ENCODE peak calls at places on chromosomes 4 and X, in nine cellular contexts. Y, O, J, W, P, H, E, Z and R are unnamed samples.

GRCh38 chr4:125741825-125742452 is 427.2 kb downstream of the FAT4 start:
- DNase-seq in Y (no peak), O (no peak), J (no peak), W (peak), P (peak), H (peak), E (no peak), Z (no peak), R (peak)

GRCh38 chrX:69496143-69496542 is 8.0 kb upstream of the NALF2 start:
- DNase-seq in Y (no peak), O (no peak), J (no peak), W (no peak), P (no peak), H (no peak), E (no peak), Z (no peak), R (peak)

GRCh38 chr4:112898357-112899141 is 150.9 kb upstream of the ANK2 start:
- DNase-seq in Y (no peak), O (no peak), J (no peak), W (peak), P (no peak), H (no peak), E (no peak), Z (no peak), R (peak)

GRCh38 chr4:16067515-16067914 is 16.3 kb downstream of the PROM1 start:
- DNase-seq in Y (no peak), O (peak), J (no peak), W (no peak), P (no peak), H (no peak), E (no peak), Z (no peak), R (peak)

GRCh38 chr4:71550220-71551190 is 211.7 kb downstream of the SLC4A4 start:
- DNase-seq in Y (no peak), O (no peak), J (no peak), W (peak), P (no peak), H (peak), E (no peak), Z (no peak), R (peak)

GRCh38 chr4:21697583-21697982 is 251.0 kb downstream of the KCNIP4 start:
- DNase-seq in Y (no peak), O (no peak), J (no peak), W (peak), P (no peak), H (peak), E (no peak), Z (no peak), R (peak)

GRCh38 chr4:57159866-57160265 is 49.7 kb upstream of the IGFBP7 start:
- DNase-seq in Y (no peak), O (no peak), J (no peak), W (peak), P (no peak), H (peak), E (no peak), Z (no peak), R (no peak)

GRCh38 chr4:102219143-102219542 is 126.1 kb downstream of the SLC39A8 start:
- DNase-seq in Y (no peak), O (no peak), J (no peak), W (no peak), P (no peak), H (no peak), E (no peak), Z (no peak), R (no peak)

GRCh38 chr4:34824515-34824914 is 1419.8 kb downstream of the ARAP2 start:
- DNase-seq in Y (no peak), O (no peak), J (no peak), W (no peak), P (no peak), H (no peak), E (no peak), Z (no peak), R (no peak)

GRCh38 chrX:115650916-115651315 is 89.9 kb downstream of the PLS3 start:
- DNase-seq in Y (peak), O (peak), J (no peak), W (peak), P (peak), H (peak), E (no peak), Z (no peak), R (peak)

GRCh38 chr4:183435803-183436202 is 8.6 kb upstream of the CDKN2AIP start:
- DNase-seq in Y (no peak), O (no peak), J (no peak), W (no peak), P (no peak), H (no peak), E (no peak), Z (no peak), R (no peak)

GRCh38 chrX:136574548-136574947 is 42.5 kb downstream of the VGLL1 start:
- DNase-seq in Y (no peak), O (no peak), J (no peak), W (no peak), P (no peak), H (no peak), E (no peak), Z (no peak), R (peak)

GRCh38 chr4:28247805-28248204 is 1387.2 kb downstream of the STIM2 start:
- DNase-seq in Y (no peak), O (no peak), J (no peak), W (peak), P (no peak), H (no peak), E (no peak), Z (no peak), R (no peak)